ENCODE peak calls at places on chromosomes 11 and 22, in five cellular contexts. J is spleen, D is brain microvascular endothelial cell, W is kidney epithelial cell, O is ovary. Q is an unnamed sample.

GRCh38 chr11:123302751-123303195 is 107.7 kb upstream of the CLMP start:
- DNase-seq in J (no peak), D (peak; percentile 51), W (no peak), O (no peak), Q (peak; percentile 71)

GRCh38 chr22:45750626-45751025 is 79.0 kb downstream of the ATXN10 start:
- DNase-seq in J (no peak), D (no peak), W (no peak), O (no peak), Q (no peak)

GRCh38 chr11:69658606-69659450 is 16.3 kb downstream of the LTO1 start:
- DNase-seq in J (peak; percentile 57), D (no peak), W (no peak), O (peak; percentile 15), Q (no peak)

GRCh38 chr22:44622685-44623084 is 79.3 kb upstream of the PRR5 start:
- DNase-seq in J (peak; percentile 73), D (no peak), W (no peak), O (no peak), Q (no peak)

GRCh38 chr22:38383417-38383816 is 66.2 kb upstream of the CSNK1E start:
- DNase-seq in J (no peak), D (no peak), W (no peak), O (no peak), Q (no peak)

GRCh38 chr11:123301696-123302400 is 106.8 kb upstream of the CLMP start:
- DNase-seq in J (peak; percentile 93), D (no peak), W (no peak), O (peak; percentile 77), Q (peak; percentile 37)

GRCh38 chr11:24234822-24235508 is 261.9 kb upstream of the LUZP2 start:
- DNase-seq in J (no peak), D (peak; percentile 46), W (no peak), O (no peak), Q (peak; percentile 21)

GRCh38 chr22:33906954-33907353 is 13.3 kb downstream of the LARGE1 start:
- DNase-seq in J (no peak), D (no peak), W (no peak), O (no peak), Q (no peak)

GRCh38 chr11:130478204-130478701 is 29.8 kb downstream of the ADAMTS15 start:
- DNase-seq in J (no peak), D (peak; percentile 89), W (peak; percentile 69), O (peak; percentile 91), Q (peak; percentile 95)

GRCh38 chr22:42172385-42173172 is 42.0 kb upstream of the CYP2D6 start:
- DNase-seq in J (no peak), D (no peak), W (no peak), O (no peak), Q (peak; percentile 58)

GRCh38 chr22:36411589-36412258 is 24.0 kb upstream of the MYH9 start:
- DNase-seq in J (no peak), D (no peak), W (no peak), O (no peak), Q (no peak)

GRCh38 chr11:15677181-15677580 is 562.5 kb downstream of the INSC start:
- DNase-seq in J (no peak), D (no peak), W (no peak), O (no peak), Q (no peak)

GRCh38 chr11:30535818-30536217 is 50.3 kb downstream of the MPPED2 start:
- DNase-seq in J (no peak), D (no peak), W (no peak), O (no peak), Q (no peak)

GRCh38 chr22:35313311-35314121 is 13.8 kb downstream of the TOM1 start:
- DNase-seq in J (peak; percentile 49), D (peak; percentile 93), W (peak; percentile 89), O (peak; percentile 38), Q (peak; percentile 97)

DNA sequence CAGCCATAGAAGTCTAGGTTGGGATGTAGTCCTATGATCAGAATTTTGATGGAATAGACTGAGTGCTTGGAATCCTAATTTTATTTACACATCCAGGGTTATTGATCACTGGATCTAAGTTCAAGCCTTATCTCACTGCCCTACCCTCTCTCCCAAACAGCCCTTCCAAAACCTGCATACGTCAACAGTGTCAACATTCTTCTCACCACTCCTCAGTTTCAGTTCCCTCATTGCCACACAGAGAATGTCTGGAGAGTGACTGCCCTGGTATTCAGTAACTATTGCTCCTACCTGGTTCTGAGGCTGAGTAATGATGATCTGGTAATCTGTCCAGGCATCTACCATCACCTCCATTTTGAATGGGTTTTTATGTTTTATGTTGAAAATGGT is 60.0 kb downstream of the GLYATL1 start:
- DNase-seq in J (no peak), D (no peak), W (no peak), O (no peak), Q (no peak)
- H3K4me3 ChIP-seq in J (no peak overlapping the region), D (no peak overlapping the region), W (no peak overlapping the region), O (no peak overlapping the region), Q (no peak overlapping the region)

DNA sequence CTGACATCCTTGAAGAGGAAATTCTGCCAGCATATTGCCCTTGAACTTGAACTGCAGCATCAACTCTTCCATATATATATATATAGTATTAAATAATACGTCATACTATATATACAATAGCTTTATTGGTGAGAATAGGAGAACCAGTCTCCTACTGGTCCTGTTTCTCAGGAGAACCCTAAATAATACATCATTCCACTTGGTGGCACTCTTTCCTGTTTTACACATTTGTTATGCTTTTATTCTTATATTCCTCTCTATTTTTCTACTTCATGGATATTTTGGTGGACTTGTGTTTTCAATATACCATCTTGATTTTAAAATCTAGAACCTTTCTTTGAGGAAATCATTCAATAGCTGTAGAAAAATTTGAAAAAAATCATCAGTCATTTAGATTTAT is 193.3 kb downstream of the TRPC6 start:
- DNase-seq in J (no peak), D (peak; percentile 9), W (no peak), O (no peak), Q (peak; percentile 45)
- TF ChIP-seq CTCF in J (no peak), D (peak; percentile 16), W (peak; percentile 29), O (no peak), Q (peak; percentile 15)

GRCh38 chr11:64102005-64102738 is 63.7 kb downstream of the MACROD1 start:
- DNase-seq in J (no peak), D (no peak), W (no peak), O (no peak), Q (no peak)
- H3K4me3 ChIP-seq in J (no peak overlapping the region), D (no peak overlapping the region), W (no peak overlapping the region), O (no peak overlapping the region), Q (no peak overlapping the region)

DNA sequence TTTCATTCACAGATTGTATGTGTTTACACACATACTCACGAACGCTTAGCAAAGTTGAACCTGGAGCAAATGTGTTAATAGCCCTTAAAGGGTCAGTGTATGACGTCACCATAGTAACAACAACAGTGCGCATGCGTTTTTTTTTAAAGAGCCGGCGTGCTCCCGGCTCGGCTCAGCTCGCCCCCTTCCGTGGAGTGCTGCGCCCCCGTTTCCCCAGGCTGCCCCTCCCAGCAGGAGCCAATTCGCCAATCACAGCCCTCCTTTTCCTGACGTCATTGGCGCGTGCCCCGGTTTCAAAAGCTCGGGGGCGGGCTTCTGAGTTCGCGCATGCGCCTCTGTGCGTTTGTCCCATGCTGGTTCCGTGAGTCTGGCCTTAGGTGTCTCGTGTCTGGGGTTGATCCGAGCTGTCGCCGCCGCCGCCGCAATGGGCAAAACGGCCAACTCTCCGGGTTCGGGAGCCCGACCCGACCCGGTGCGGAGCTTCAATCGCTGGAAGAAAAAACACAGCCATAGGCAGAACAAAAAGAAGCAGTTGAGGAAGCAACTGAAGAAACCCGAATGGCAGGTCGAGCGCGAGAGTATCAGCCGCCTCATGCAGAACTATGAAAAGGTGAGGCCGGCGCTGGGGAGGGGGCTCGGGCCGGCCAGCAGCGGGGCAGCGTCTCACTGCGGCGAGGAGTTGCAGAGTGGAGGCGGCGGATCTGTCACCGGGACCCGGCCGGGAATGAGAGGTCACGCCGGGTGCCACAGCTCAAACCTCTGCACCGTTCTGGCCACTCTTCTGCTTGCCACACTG is at the start of gene DDX10:
- DNase-seq in J (peak; percentile 97), D (peak; percentile 97), W (peak; percentile 84), O (peak; percentile 99), Q (peak; percentile 99)
- TF ChIP-seq CTCF in J (peak; percentile 26), D (peak; percentile 27), W (peak; percentile 25), O (peak; percentile 40), Q (no peak)

GRCh38 chr11:105051559-105051958 is 6.4 kb upstream of the CARD16 start:
- DNase-seq in J (no peak), D (no peak), W (no peak), O (no peak), Q (no peak)

GRCh38 chr11:105042178-105042577 is 3.0 kb downstream of the CARD16 start:
- DNase-seq in J (no peak), D (no peak), W (no peak), O (no peak), Q (no peak)

GRCh38 chr11:105040703-105041102 is 4.4 kb downstream of the CARD16 start:
- DNase-seq in J (no peak), D (no peak), W (no peak), O (no peak), Q (no peak)

GRCh38 chr11:105046898-105047579 is 1.9 kb upstream of the CARD16 start:
- DNase-seq in J (no peak), D (peak; percentile 94), W (peak; percentile 88), O (peak; percentile 46), Q (peak; percentile 95)

DNA sequence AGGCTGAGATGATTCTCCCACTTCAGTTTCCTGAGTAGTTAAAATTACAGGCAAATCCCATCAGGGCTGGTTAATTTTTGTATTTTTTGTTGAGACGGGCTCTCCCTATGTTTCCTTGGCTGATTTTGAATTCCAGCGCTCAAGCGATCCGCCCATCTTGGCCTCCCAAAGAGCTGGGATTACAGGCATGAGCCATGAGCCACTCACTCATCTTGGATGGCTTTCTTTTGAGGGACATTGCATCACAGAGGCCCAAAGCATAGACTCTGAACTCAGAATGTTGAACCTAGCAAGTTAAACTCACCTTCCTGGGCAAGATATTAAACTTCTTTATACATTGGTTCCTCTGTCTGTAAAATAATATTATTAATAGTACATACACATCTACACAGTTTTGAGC is 762 bp upstream of the CARD16 start:
- DNase-seq in J (no peak), D (no peak), W (no peak), O (no peak), Q (no peak)
- H3K4me3 ChIP-seq in J (no peak overlapping the region), D (no peak overlapping the region), W (no peak overlapping the region), O (no peak overlapping the region), Q (no peak overlapping the region)